ENCODE peak calls at places on chromosomes 6 and 20, in six cellular contexts. Y is B cell, B is nephron progenitor cell, X is osteoblast, R is IMR-90, C is NCI-H524. E is an unnamed sample.

GRCh38 chr20:10319855-10320254 is 101.2 kb downstream of the SNAP25 start:
- DNase-seq in Y (no peak), B (no peak), X (no peak), R (no peak), C (no peak), E (no peak)

GRCh38 chr6:13454286-13455221 is 32.8 kb downstream of the GFOD1 start:
- DNase-seq in Y (peak; percentile 81), B (no peak), X (no peak), R (peak; percentile 85), C (no peak), E (peak; percentile 84)

GRCh38 chr6:26185004-26185403 is 97.8 kb downstream of the HFE start:
- DNase-seq in Y (no peak), B (no peak), X (no peak), R (no peak), C (no peak), E (no peak)

GRCh38 chr6:167742719-167743303 is 83.9 kb upstream of the AFDN start:
- DNase-seq in Y (no peak), B (no peak), X (peak; percentile 30), R (no peak), C (no peak), E (no peak)

GRCh38 chr6:112396221-112396620 is 49.1 kb downstream of the RFPL4B start:
- DNase-seq in Y (no peak), B (no peak), X (no peak), R (peak; percentile 4), C (no peak), E (no peak)

GRCh38 chr20:50450961-50451752 is 59.0 kb upstream of the PTPN1 start:
- DNase-seq in Y (no peak), B (peak; percentile 37), X (peak; percentile 87), R (peak; percentile 46), C (no peak), E (peak; percentile 82)

GRCh38 chr20:57794600-57795346 is 85.0 kb upstream of the PMEPA1 start:
- DNase-seq in Y (no peak), B (no peak), X (no peak), R (peak; percentile 3), C (no peak), E (no peak)

GRCh38 chr20:34549291-34549928 is 9.1 kb upstream of the MAP1LC3A start:
- DNase-seq in Y (no peak), B (peak; percentile 27), X (peak; percentile 58), R (peak; percentile 15), C (no peak), E (no peak)

GRCh38 chr6:48151142-48151541 is 40.1 kb upstream of the PTCHD4 start:
- DNase-seq in Y (no peak), B (no peak), X (peak; percentile 1), R (no peak), C (no peak), E (no peak)

GRCh38 chr6:74749211-74750142 is 456.4 kb downstream of the COL12A1 start:
- DNase-seq in Y (no peak), B (no peak), X (no peak), R (no peak), C (no peak), E (no peak)

GRCh38 chr6:90374201-90374600 is 77.6 kb upstream of the BACH2 start:
- DNase-seq in Y (no peak), B (no peak), X (no peak), R (no peak), C (peak; percentile 84), E (no peak)

GRCh38 chr6:48183174-48183573 is 72.2 kb upstream of the PTCHD4 start:
- DNase-seq in Y (no peak), B (no peak), X (no peak), R (no peak), C (no peak), E (no peak)

GRCh38 chr20:45363611-45364492 is 896 bp downstream of the SYS1 start:
- DNase-seq in Y (no peak), B (no peak), X (peak; percentile 56), R (no peak), C (no peak), E (no peak)

GRCh38 chr6:148342146-148343027 is at the start of gene SASH1:
- DNase-seq in Y (no peak), B (peak; percentile 77), X (peak; percentile 94), R (peak; percentile 77), C (peak; percentile 92), E (peak; percentile 84)

GRCh38 chr6:147660334-147661311 is 152.1 kb downstream of the SAMD5 start:
- DNase-seq in Y (no peak), B (no peak), X (no peak), R (no peak), C (no peak), E (no peak)

GRCh38 chr20:53926428-53927028 is 143.9 kb downstream of the BCAS1 start:
- DNase-seq in Y (peak; percentile 76), B (no peak), X (peak; percentile 71), R (peak; percentile 97), C (no peak), E (no peak)

GRCh38 chr20:64110411-64111068 is 3.2 kb upstream of the NPBWR2 start:
- DNase-seq in Y (peak; percentile 29), B (no peak), X (peak; percentile 83), R (no peak), C (no peak), E (peak; percentile 58)

GRCh38 chr6:74671558-74672025 is 534.3 kb downstream of the COL12A1 start:
- DNase-seq in Y (no peak), B (no peak), X (peak; percentile 68), R (peak; percentile 91), C (no peak), E (no peak)

GRCh38 chr6:161836643-161837448 is 563.0 kb upstream of the AGPAT4 start:
- DNase-seq in Y (no peak), B (no peak), X (no peak), R (no peak), C (peak; percentile 10), E (no peak)

GRCh38 chr6:157314705-157315321 is 8.5 kb downstream of the TMEM242 start:
- DNase-seq in Y (peak; percentile 67), B (no peak), X (peak; percentile 76), R (peak; percentile 85), C (no peak), E (no peak)

GRCh38 chr20:41643504-41643938 is 25.3 kb upstream of the CHD6 start:
- DNase-seq in Y (no peak), B (no peak), X (no peak), R (peak; percentile 80), C (no peak), E (no peak)

GRCh38 chr6:75437451-75438185 is 56.0 kb downstream of the FILIP1 start:
- DNase-seq in Y (no peak), B (no peak), X (peak; percentile 90), R (peak; percentile 80), C (no peak), E (no peak)

GRCh38 chr20:20299904-20300303 is 68.0 kb upstream of the INSM1 start:
- DNase-seq in Y (no peak), B (no peak), X (no peak), R (no peak), C (no peak), E (no peak)

GRCh38 chr6:150069707-150070106 is 786 bp upstream of the ULBP3 start:
- DNase-seq in Y (no peak), B (peak; percentile 30), X (no peak), R (no peak), C (peak; percentile 74), E (no peak)

GRCh38 chr6:341914-342831 is 49.4 kb upstream of the IRF4 start:
- DNase-seq in Y (no peak), B (no peak), X (no peak), R (no peak), C (no peak), E (no peak)

GRCh38 chr6:163146036-163146435 is 268.5 kb upstream of the QKI start:
- DNase-seq in Y (no peak), B (no peak), X (no peak), R (no peak), C (no peak), E (no peak)

GRCh38 chr20:62685781-62686555 is 22.7 kb upstream of the NTSR1 start:
- DNase-seq in Y (peak; percentile 51), B (peak; percentile 40), X (no peak), R (no peak), C (peak; percentile 88), E (no peak)

GRCh38 chr20:41969656-41970055 is 351.5 kb upstream of the CHD6 start:
- DNase-seq in Y (no peak), B (peak; percentile 9), X (peak; percentile 53), R (no peak), C (no peak), E (no peak)

GRCh38 chr6:90846824-90847223 is 260.0 kb upstream of the MAP3K7 start:
- DNase-seq in Y (no peak), B (no peak), X (no peak), R (no peak), C (peak; percentile 17), E (no peak)

GRCh38 chr20:38165089-38165965 is at the start of gene TGM2:
- DNase-seq in Y (peak; percentile 80), B (peak; percentile 84), X (peak; percentile 93), R (peak; percentile 69), C (peak; percentile 78), E (peak; percentile 89)

E was measured in sigmoid colon.